ENCODE peak calls at places on chromosomes 5 and 9, in nine cellular contexts. M is tibial artery, T is fibroblast of lung, N is lung, R is aorta, E is tibial nerve, U is right atrium auricular region, G is foreskin fibroblast, S is GM23338. I is an unnamed sample.

GRCh38 chr5:27702339-27702820 is 664.0 kb upstream of the CDH9 start:
- DNase-seq in M (no peak), T (peak; percentile 11), N (no peak), R (no peak), E (no peak), U (no peak), G (no peak), S (peak; percentile 54), I (peak; percentile 86)

GRCh38 chr9:35618325-35618727 is at the start of gene CD72:
- DNase-seq in M (no peak), T (no peak), N (no peak), R (peak; percentile 62), E (no peak), U (no peak), G (no peak), S (no peak), I (no peak)

GRCh38 chr9:80231847-80232246 is 660.1 kb downstream of the TLE4 start:
- DNase-seq in M (no peak), T (no peak), N (no peak), R (no peak), E (no peak), U (no peak), G (no peak), S (no peak), I (no peak)

GRCh38 chr5:14160116-14160515 is 17.0 kb downstream of the TRIO start:
- DNase-seq in M (no peak), T (no peak), N (no peak), R (no peak), E (no peak), U (no peak), G (no peak), S (no peak), I (no peak)

GRCh38 chr9:19252885-19253219 is 22.4 kb downstream of the DENND4C start:
- DNase-seq in M (no peak), T (no peak), N (no peak), R (no peak), E (no peak), U (no peak), G (no peak), S (no peak), I (no peak)

GRCh38 chr5:14672082-14672481 is 7.6 kb downstream of the OTULIN start:
- DNase-seq in M (no peak), T (no peak), N (no peak), R (peak; percentile 50), E (no peak), U (no peak), G (no peak), S (no peak), I (no peak)

GRCh38 chr5:91145233-91145620 is 237.9 kb downstream of the ARRDC3 start:
- DNase-seq in M (no peak), T (no peak), N (no peak), R (no peak), E (no peak), U (no peak), G (no peak), S (no peak), I (no peak)

GRCh38 chr5:137731201-137731600 is 4.7 kb downstream of the KLHL3 start:
- DNase-seq in M (no peak), T (no peak), N (no peak), R (no peak), E (peak; percentile 18), U (no peak), G (no peak), S (no peak), I (no peak)

GRCh38 chr5:146284016-146284415 is 54.6 kb upstream of the POU4F3 start:
- DNase-seq in M (no peak), T (no peak), N (no peak), R (no peak), E (no peak), U (no peak), G (no peak), S (no peak), I (no peak)

GRCh38 chr5:120882042-120882775 is 418.1 kb downstream of the PRR16 start:
- DNase-seq in M (no peak), T (no peak), N (no peak), R (no peak), E (no peak), U (no peak), G (no peak), S (peak; percentile 9), I (no peak)

GRCh38 chr9:134644715-134645606 is 3.4 kb downstream of the COL5A1 start:
- DNase-seq in M (peak; percentile 85), T (peak; percentile 100), N (peak; percentile 71), R (peak; percentile 89), E (peak; percentile 97), U (peak; percentile 92), G (peak; percentile 96), S (no peak), I (peak; percentile 96)

GRCh38 chr9:116939605-116940004 is 252.5 kb downstream of the TRIM32 start:
- DNase-seq in M (no peak), T (peak; percentile 16), N (no peak), R (no peak), E (no peak), U (no peak), G (no peak), S (no peak), I (peak; percentile 3)

GRCh38 chr5:136004436-136004835 is 24.4 kb upstream of the TGFBI start:
- DNase-seq in M (no peak), T (peak; percentile 90), N (no peak), R (no peak), E (no peak), U (no peak), G (peak; percentile 75), S (no peak), I (peak; percentile 75)

GRCh38 chr5:150593593-150593992 is 46.9 kb upstream of the SYNPO start:
- DNase-seq in M (no peak), T (no peak), N (no peak), R (peak; percentile 75), E (no peak), U (peak; percentile 80), G (no peak), S (no peak), I (no peak)

GRCh38 chr5:172707285-172708182 is 63.5 kb downstream of the DUSP1 start:
- DNase-seq in M (no peak), T (peak; percentile 75), N (no peak), R (peak; percentile 49), E (no peak), U (no peak), G (peak; percentile 73), S (peak; percentile 81), I (peak; percentile 66)

GRCh38 chr9:92507005-92507404 is 24.7 kb upstream of the ASPN start:
- DNase-seq in M (no peak), T (peak; percentile 14), N (no peak), R (no peak), E (no peak), U (no peak), G (no peak), S (no peak), I (no peak)

GRCh38 chr5:96816430-96816939 is 8.7 kb upstream of the ERAP1 start:
- DNase-seq in M (no peak), T (no peak), N (no peak), R (no peak), E (no peak), U (no peak), G (no peak), S (peak; percentile 66), I (no peak)

GRCh38 chr9:113906411-113907110 is 30.5 kb downstream of the ZNF618 start:
- DNase-seq in M (no peak), T (peak; percentile 23), N (no peak), R (no peak), E (no peak), U (peak; percentile 38), G (peak; percentile 28), S (no peak), I (peak; percentile 61)

GRCh38 chr5:60352992-60353391 is 347.0 kb downstream of the DEPDC1B start:
- DNase-seq in M (no peak), T (no peak), N (no peak), R (no peak), E (no peak), U (no peak), G (no peak), S (peak; percentile 9), I (no peak)

GRCh38 chr5:53942724-53943123 is 367.6 kb downstream of the ARL15 start:
- DNase-seq in M (no peak), T (peak; percentile 81), N (no peak), R (no peak), E (peak; percentile 13), U (peak; percentile 62), G (peak; percentile 43), S (no peak), I (peak; percentile 22)

GRCh38 chr9:128983536-128983935 is 36.0 kb downstream of the NUP188 start:
- DNase-seq in M (no peak), T (no peak), N (no peak), R (no peak), E (no peak), U (no peak), G (no peak), S (no peak), I (no peak)

GRCh38 chr9:87035868-87036267 is 88.6 kb upstream of the GAS1 start:
- DNase-seq in M (no peak), T (peak; percentile 42), N (no peak), R (no peak), E (no peak), U (no peak), G (no peak), S (no peak), I (no peak)
- H3K4me3 ChIP-seq in M (no peak overlapping the region), T (no peak overlapping the region), N (no peak overlapping the region), R (no peak overlapping the region), E (no peak overlapping the region), U (no peak overlapping the region), G (no peak overlapping the region), S (no peak overlapping the region), I (no peak overlapping the region)

DNA sequence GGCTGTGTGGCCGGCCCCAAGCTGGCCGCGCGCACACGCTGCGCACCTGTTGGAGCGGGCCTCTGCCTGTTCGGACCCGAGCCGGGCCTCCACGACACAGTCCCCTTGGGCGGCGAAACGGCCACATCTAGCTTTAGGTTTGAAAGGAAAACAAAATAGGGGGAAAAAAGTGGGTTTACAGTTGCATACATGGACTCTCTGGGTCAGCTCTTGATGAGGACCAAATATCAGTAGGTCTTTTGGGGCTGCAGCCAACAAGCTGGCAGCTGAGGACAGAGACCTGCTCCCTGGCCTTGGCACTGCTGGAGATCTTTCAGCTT is 20.7 kb downstream of the IGIP start:
- DNase-seq in M (no peak), T (no peak), N (no peak), R (no peak), E (no peak), U (no peak), G (no peak), S (no peak), I (no peak)
- H3K4me3 ChIP-seq in M (no peak overlapping the region), T (no peak overlapping the region), N (no peak overlapping the region), R (no peak overlapping the region), E (no peak overlapping the region), U (no peak overlapping the region), G (no peak overlapping the region), S (peak overlapping the region; percentile 79), I (no peak overlapping the region)

DNA sequence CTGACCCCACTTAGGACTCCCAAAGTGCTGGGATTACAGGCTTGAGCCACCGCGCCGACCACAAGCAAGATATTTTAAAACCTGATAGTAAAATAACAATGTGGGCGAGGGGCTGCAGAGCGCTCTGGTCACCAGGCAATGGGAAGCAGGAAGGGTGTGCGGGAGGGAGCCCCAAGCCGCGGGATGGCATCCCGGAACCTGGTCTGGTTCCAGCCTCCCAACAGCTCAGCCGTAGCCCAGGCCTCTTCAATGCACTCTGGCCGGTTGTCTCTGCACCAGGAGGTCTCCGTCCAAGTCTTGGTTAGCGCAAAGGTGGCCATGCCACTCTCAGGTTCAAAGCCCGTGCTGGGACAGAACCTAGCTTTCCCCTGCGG is 694 bp upstream of the UAP1L1 start:
- DNase-seq in M (no peak), T (no peak), N (no peak), R (no peak), E (no peak), U (no peak), G (no peak), S (peak; percentile 53), I (no peak)
- H3K4me3 ChIP-seq in M (peak overlapping the region; percentile 54), T (no peak overlapping the region), N (peak overlapping the region; percentile 10), R (no peak overlapping the region), E (peak overlapping the region; percentile 23), U (peak overlapping the region; percentile 70), G (peak overlapping the region; percentile 46), S (peak overlapping the region; percentile 64), I (no peak overlapping the region)

GRCh38 chr5:30041831-30042385 is 1151.6 kb upstream of the CDH6 start:
- DNase-seq in M (no peak), T (no peak), N (no peak), R (no peak), E (no peak), U (no peak), G (no peak), S (no peak), I (no peak)
- H3K4me3 ChIP-seq in M (no peak overlapping the region), T (no peak overlapping the region), N (no peak overlapping the region), R (no peak overlapping the region), E (no peak overlapping the region), U (no peak overlapping the region), G (no peak overlapping the region), S (no peak overlapping the region), I (no peak overlapping the region)

I was measured in astrocyte of the spinal cord.